ENCODE peak calls at places on chromosomes 12 and 14, in six cellular contexts. One of them, this sample, is unnamed.
A peak's percentile ranks its signal among the peaks of the same experiment; 100 is the strongest.

GRCh38 chr12:92796650-92797049 is 93.9 kb downstream of the PLEKHG7 start:
- DNase-seq in GM12878: no peak
- DNase-seq in SK-N-SH: no peak
- DNase-seq in H1: no peak
- DNase-seq in HepG2: no peak
- DNase-seq in K562: no peak
- DNase-seq in this sample: no peak

GRCh38 chr12:105676694-105677093 is 346.2 kb downstream of the C12orf75 start:
- DNase-seq in GM12878: no peak
- DNase-seq in SK-N-SH: no peak
- DNase-seq in H1: no peak
- DNase-seq in HepG2: no peak
- DNase-seq in K562: no peak
- DNase-seq in this sample: no peak

GRCh38 chr14:87896393-87897380 is 96.3 kb downstream of the GALC start:
- DNase-seq in GM12878: no peak
- DNase-seq in SK-N-SH: peak; percentile 35
- DNase-seq in H1: no peak
- DNase-seq in HepG2: peak; percentile 41
- DNase-seq in K562: peak; percentile 17
- DNase-seq in this sample: peak; percentile 24

GRCh38 chr14:76729195-76729594 is 32.1 kb upstream of the VASH1 start:
- DNase-seq in GM12878: no peak
- DNase-seq in SK-N-SH: no peak
- DNase-seq in H1: no peak
- DNase-seq in HepG2: no peak
- DNase-seq in K562: no peak
- DNase-seq in this sample: no peak

GRCh38 chr12:2017724-2018337 is 13.6 kb upstream of the DCP1B start:
- DNase-seq in GM12878: no peak
- DNase-seq in SK-N-SH: no peak
- DNase-seq in H1: no peak
- DNase-seq in HepG2: no peak
- DNase-seq in K562: no peak
- DNase-seq in this sample: no peak

GRCh38 chr12:11650279-11650696 is 814 bp downstream of the ETV6 start:
- DNase-seq in GM12878: no peak
- DNase-seq in SK-N-SH: peak; percentile 56
- DNase-seq in H1: no peak
- DNase-seq in HepG2: no peak
- DNase-seq in K562: peak; percentile 22
- DNase-seq in this sample: no peak

GRCh38 chr12:75389061-75389460 is 1.8 kb upstream of the GLIPR1L2 start:
- DNase-seq in GM12878: no peak
- DNase-seq in SK-N-SH: peak; percentile 21
- DNase-seq in H1: no peak
- DNase-seq in HepG2: no peak
- DNase-seq in K562: no peak
- DNase-seq in this sample: peak; percentile 78

GRCh38 chr12:2084553-2085296 is 31.9 kb downstream of the CACNA1C start:
- DNase-seq in GM12878: no peak
- DNase-seq in SK-N-SH: no peak
- DNase-seq in H1: no peak
- DNase-seq in HepG2: no peak
- DNase-seq in K562: no peak
- DNase-seq in this sample: no peak

GRCh38 chr14:24883571-24883970 is 166.4 kb downstream of the STXBP6 start:
- DNase-seq in GM12878: no peak
- DNase-seq in SK-N-SH: no peak
- DNase-seq in H1: no peak
- DNase-seq in HepG2: no peak
- DNase-seq in K562: no peak
- DNase-seq in this sample: no peak

GRCh38 chr12:80598004-80598606 is 109.3 kb upstream of the MYF6 start:
- DNase-seq in GM12878: no peak
- DNase-seq in SK-N-SH: no peak
- DNase-seq in H1: no peak
- DNase-seq in HepG2: peak; percentile 20
- DNase-seq in K562: no peak
- DNase-seq in this sample: peak; percentile 16

GRCh38 chr12:128606040-128606439 is 217.7 kb downstream of the SLC15A4 start:
- DNase-seq in GM12878: no peak
- DNase-seq in SK-N-SH: no peak
- DNase-seq in H1: no peak
- DNase-seq in HepG2: no peak
- DNase-seq in K562: no peak
- DNase-seq in this sample: no peak

GRCh38 chr12:27573972-27574371 is 50.0 kb downstream of the PPFIBP1 start:
- DNase-seq in GM12878: no peak
- DNase-seq in SK-N-SH: no peak
- DNase-seq in H1: no peak
- DNase-seq in HepG2: no peak
- DNase-seq in K562: no peak
- DNase-seq in this sample: peak; percentile 37

GRCh38 chr12:107126688-107127481 is 33.5 kb upstream of the CRY1 start:
- DNase-seq in GM12878: no peak
- DNase-seq in SK-N-SH: peak; percentile 56
- DNase-seq in H1: no peak
- DNase-seq in HepG2: no peak
- DNase-seq in K562: no peak
- DNase-seq in this sample: peak; percentile 4

GRCh38 chr14:93303659-93304058 is 29.2 kb downstream of the BTBD7 start:
- DNase-seq in GM12878: no peak
- DNase-seq in SK-N-SH: no peak
- DNase-seq in H1: no peak
- DNase-seq in HepG2: no peak
- DNase-seq in K562: peak; percentile 52
- DNase-seq in this sample: no peak

GRCh38 chr14:34179723-34180122 is 228.8 kb upstream of the EGLN3 start:
- DNase-seq in GM12878: no peak
- DNase-seq in SK-N-SH: no peak
- DNase-seq in H1: no peak
- DNase-seq in HepG2: no peak
- DNase-seq in K562: no peak
- DNase-seq in this sample: no peak

GRCh38 chr12:15650399-15651128 is 138.6 kb downstream of the EPS8 start:
- DNase-seq in GM12878: no peak
- DNase-seq in SK-N-SH: no peak
- DNase-seq in H1: no peak
- DNase-seq in HepG2: no peak
- DNase-seq in K562: no peak
- DNase-seq in this sample: no peak

GRCh38 chr12:45914090-45914489 is 76.3 kb downstream of the SCAF11 start:
- DNase-seq in GM12878: no peak
- DNase-seq in SK-N-SH: no peak
- DNase-seq in H1: no peak
- DNase-seq in HepG2: no peak
- DNase-seq in K562: peak; percentile 9
- DNase-seq in this sample: no peak

GRCh38 chr14:103593577-103593976 is 30.8 kb downstream of the COA8 start:
- DNase-seq in GM12878: peak; percentile 62
- DNase-seq in SK-N-SH: no peak
- DNase-seq in H1: no peak
- DNase-seq in HepG2: no peak
- DNase-seq in K562: no peak
- DNase-seq in this sample: no peak

GRCh38 chr12:16604853-16605252 is 1.1 kb downstream of the LMO3 start:
- DNase-seq in GM12878: no peak
- DNase-seq in SK-N-SH: peak; percentile 20
- DNase-seq in H1: no peak
- DNase-seq in HepG2: no peak
- DNase-seq in K562: no peak
- DNase-seq in this sample: no peak

GRCh38 chr12:82619644-82620043 is 67.1 kb upstream of the TMTC2 start:
- DNase-seq in GM12878: no peak
- DNase-seq in SK-N-SH: no peak
- DNase-seq in H1: no peak
- DNase-seq in HepG2: no peak
- DNase-seq in K562: no peak
- DNase-seq in this sample: no peak

GRCh38 chr12:82620917-82621316 is 65.8 kb upstream of the TMTC2 start:
- DNase-seq in GM12878: no peak
- DNase-seq in SK-N-SH: no peak
- DNase-seq in H1: no peak
- DNase-seq in HepG2: no peak
- DNase-seq in K562: no peak
- DNase-seq in this sample: no peak

GRCh38 chr12:82627799-82628198 is 58.9 kb upstream of the TMTC2 start:
- DNase-seq in GM12878: no peak
- DNase-seq in SK-N-SH: peak; percentile 18
- DNase-seq in H1: no peak
- DNase-seq in HepG2: peak; percentile 21
- DNase-seq in K562: no peak
- DNase-seq in this sample: peak; percentile 26

DNA sequence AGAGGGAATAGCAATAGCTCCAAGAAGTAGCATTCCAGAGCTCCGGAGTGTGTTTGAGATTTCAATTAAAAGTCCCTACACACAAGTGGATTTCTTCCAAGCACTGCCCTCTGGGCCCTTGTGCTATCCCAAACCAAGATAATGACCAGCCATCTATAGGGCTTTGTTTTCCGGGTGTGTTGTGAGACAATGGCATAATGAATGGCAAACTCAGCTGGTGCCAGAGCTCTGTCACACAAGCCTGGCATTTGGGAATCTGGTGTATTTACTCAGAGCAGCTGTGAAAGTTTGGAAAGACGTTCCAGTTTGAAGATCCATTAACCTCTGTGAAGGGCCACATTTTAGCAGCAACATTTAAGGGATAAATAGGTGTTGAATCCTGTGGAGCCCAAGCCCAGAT is 61.2 kb upstream of the TMTC2 start:
- DNase-seq in GM12878: no peak
- DNase-seq in SK-N-SH: no peak
- DNase-seq in H1: no peak
- DNase-seq in HepG2: no peak
- DNase-seq in K562: no peak
- DNase-seq in this sample: no peak
- TF ChIP-seq JUND in GM12878: no peak
- TF ChIP-seq JUND in SK-N-SH: no peak
- TF ChIP-seq JUND in H1: no peak
- TF ChIP-seq JUND in HepG2: no peak
- TF ChIP-seq JUND in K562: no peak
- TF ChIP-seq JUND in this sample: no peak

GRCh38 chr12:4604684-4605193 is 42.7 kb downstream of the DYRK4 start:
- DNase-seq in GM12878: peak; percentile 68
- DNase-seq in SK-N-SH: peak; percentile 72
- DNase-seq in H1: peak; percentile 21
- DNase-seq in HepG2: peak; percentile 78
- DNase-seq in K562: peak; percentile 71
- DNase-seq in this sample: peak; percentile 81
- TF ChIP-seq YY1 in GM12878: no peak
- TF ChIP-seq YY1 in SK-N-SH: peak; percentile 57
- TF ChIP-seq YY1 in H1: peak; percentile 69
- TF ChIP-seq YY1 in HepG2: peak; percentile 27
- TF ChIP-seq YY1 in K562: no peak
- TF ChIP-seq YY1 in this sample: no peak

GRCh38 chr14:91119556-91120311 is 5.9 kb downstream of the DGLUCY start:
- DNase-seq in GM12878: no peak
- DNase-seq in SK-N-SH: no peak
- DNase-seq in H1: no peak
- DNase-seq in HepG2: no peak
- DNase-seq in K562: no peak
- DNase-seq in this sample: peak; percentile 81
- H2AFZ ChIP-seq in GM12878: no peak overlapping the region
- H2AFZ ChIP-seq in SK-N-SH: no peak overlapping the region
- H2AFZ ChIP-seq in H1: no peak overlapping the region
- H2AFZ ChIP-seq in HepG2: no peak overlapping the region
- H2AFZ ChIP-seq in K562: no peak overlapping the region
- H2AFZ ChIP-seq in this sample: no peak overlapping the region

GRCh38 chr12:42364692-42365091 is 38.7 kb downstream of the PPHLN1 start:
- DNase-seq in GM12878: no peak
- DNase-seq in SK-N-SH: no peak
- DNase-seq in H1: no peak
- DNase-seq in HepG2: no peak
- DNase-seq in K562: peak; percentile 49
- DNase-seq in this sample: no peak
- TF ChIP-seq JUND in GM12878: no peak
- TF ChIP-seq JUND in SK-N-SH: no peak
- TF ChIP-seq JUND in H1: no peak
- TF ChIP-seq JUND in HepG2: no peak
- TF ChIP-seq JUND in K562: no peak
- TF ChIP-seq JUND in this sample: no peak

GRCh38 chr14:23071975-23072539 is 14.7 kb upstream of the CDH24 start:
- DNase-seq in GM12878: no peak
- DNase-seq in SK-N-SH: no peak
- DNase-seq in H1: no peak
- DNase-seq in HepG2: no peak
- DNase-seq in K562: no peak
- DNase-seq in this sample: no peak
- TF ChIP-seq YY1 in GM12878: no peak
- TF ChIP-seq YY1 in SK-N-SH: no peak
- TF ChIP-seq YY1 in H1: no peak
- TF ChIP-seq YY1 in HepG2: no peak
- TF ChIP-seq YY1 in K562: no peak
- TF ChIP-seq YY1 in this sample: no peak

DNA sequence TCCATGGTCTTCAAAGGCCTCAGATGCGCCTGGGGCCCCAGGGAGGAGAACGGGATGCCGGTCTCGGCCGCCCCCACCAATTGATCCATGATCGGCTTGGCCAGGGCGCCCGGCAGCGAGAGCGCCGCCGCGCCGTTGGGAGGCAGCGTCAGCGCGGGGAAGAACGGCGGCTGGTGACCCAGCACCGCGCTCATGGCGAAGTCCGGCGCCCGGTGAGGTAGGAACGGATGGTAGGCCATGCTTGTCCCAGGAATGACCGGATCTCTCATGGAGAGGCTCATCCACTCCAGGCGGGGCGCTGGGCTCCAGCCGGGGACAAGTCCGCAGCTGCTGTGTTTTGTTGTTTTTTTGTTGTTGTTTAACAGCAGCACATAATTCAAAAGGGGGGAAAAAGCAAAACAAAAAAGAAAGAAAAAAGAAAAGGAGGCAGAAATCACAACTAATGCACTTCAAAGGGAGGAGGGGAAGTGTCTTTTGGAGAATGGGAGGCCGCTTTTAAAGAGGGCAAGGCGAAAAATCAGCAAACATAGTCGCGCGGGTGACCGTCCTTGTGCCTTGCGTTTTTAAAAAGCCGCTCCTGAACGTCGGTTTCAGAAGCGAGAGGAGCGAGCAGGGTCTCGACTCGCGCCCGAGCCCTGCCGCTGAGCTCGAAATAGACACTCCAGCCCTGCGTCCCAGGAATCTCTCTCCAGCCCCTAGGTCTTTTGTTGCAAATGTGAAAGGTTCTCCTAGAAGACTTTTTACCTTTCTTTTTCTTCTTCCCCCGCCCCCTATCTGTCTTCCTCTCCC is 861 bp downstream of the TBX3 start:
- DNase-seq in GM12878: no peak
- DNase-seq in SK-N-SH: no peak
- DNase-seq in H1: no peak
- DNase-seq in HepG2: no peak
- DNase-seq in K562: no peak
- DNase-seq in this sample: no peak
- H2AFZ ChIP-seq in GM12878: no peak overlapping the region
- H2AFZ ChIP-seq in SK-N-SH: peak overlapping the region; percentile 82
- H2AFZ ChIP-seq in H1: no peak overlapping the region
- H2AFZ ChIP-seq in HepG2: no peak overlapping the region
- H2AFZ ChIP-seq in K562: no peak overlapping the region
- H2AFZ ChIP-seq in this sample: peak overlapping the region; percentile 89